ENCODE peak calls at places on chromosomes 6 and 20, in four cellular contexts. K is tibial nerve, T is upper lobe of right lung, P is sigmoid colon. W is an unnamed sample. For H3K27me3, the result is how much of the 10 kb centered on the place peaks cover.

GRCh38 chr6:47690209-47690608 is 8.2 kb upstream of the ADGRF4 start:
- DNase-seq in K (no peak), T (no peak), P (no peak), W (no peak)

GRCh38 chr6:110296151-110297028 is 61.8 kb downstream of the METTL24 start:
- DNase-seq in K (no peak), T (no peak), P (no peak), W (no peak)

GRCh38 chr6:17484201-17484606 is 90.8 kb downstream of the CAP2 start:
- DNase-seq in K (no peak), T (no peak), P (no peak), W (no peak)

GRCh38 chr6:152984387-152984872 is 1.6 kb upstream of the FBXO5 start:
- DNase-seq in K (no peak), T (no peak), P (no peak), W (peak)

GRCh38 chr6:154039231-154039842 is at the start of gene OPRM1:
- DNase-seq in K (no peak), T (peak), P (peak), W (peak)

GRCh38 chr6:112337209-112337638 is 9.9 kb upstream of the RFPL4B start:
- DNase-seq in K (peak), T (no peak), P (peak), W (peak)

GRCh38 chr20:51584116-51584515 is 41.6 kb upstream of the NFATC2 start:
- DNase-seq in K (no peak), T (no peak), P (no peak), W (no peak)

GRCh38 chr6:161393839-161394364 is 120.0 kb upstream of the AGPAT4 start:
- DNase-seq in K (peak), T (no peak), P (no peak), W (peak)

GRCh38 chr6:64254558-64254957 is 619.0 kb downstream of the PHF3 start:
- DNase-seq in K (no peak), T (no peak), P (no peak), W (peak)

GRCh38 chr6:49082611-49083010 is 380.4 kb downstream of the MMUT start:
- DNase-seq in K (no peak), T (no peak), P (no peak), W (peak)

GRCh38 chr6:168756009-168756634 is 315.1 kb downstream of the SMOC2 start:
- DNase-seq in K (no peak), T (no peak), P (no peak), W (no peak)

GRCh38 chr6:69706724-69707123 is 90.1 kb downstream of the LMBRD1 start:
- DNase-seq in K (no peak), T (no peak), P (no peak), W (no peak)

GRCh38 chr6:13689511-13690256 is 22.0 kb downstream of the RANBP9 start:
- DNase-seq in K (no peak), T (no peak), P (no peak), W (no peak)

GRCh38 chr6:148074735-148075134 is 267.9 kb upstream of the SASH1 start:
- DNase-seq in K (no peak), T (no peak), P (no peak), W (peak)

GRCh38 chr20:40714109-40714508 is 25.1 kb upstream of the MAFB start:
- DNase-seq in K (no peak), T (no peak), P (no peak), W (no peak)

GRCh38 chr6:137820425-137820824 is 46.6 kb upstream of the TNFAIP3 start:
- DNase-seq in K (no peak), T (no peak), P (no peak), W (no peak)

GRCh38 chr6:25629202-25629584 is 22.8 kb upstream of the SCGN start:
- DNase-seq in K (no peak), T (no peak), P (no peak), W (no peak)

GRCh38 chr6:13787146-13787545 is 27.2 kb downstream of the MCUR1 start:
- DNase-seq in K (no peak), T (no peak), P (no peak), W (no peak)

GRCh38 chr20:39700527-39700926 is 738.4 kb downstream of the DHX35 start:
- DNase-seq in K (no peak), T (no peak), P (no peak), W (no peak)

GRCh38 chr6:13924949-13925881 is at the start of gene RNF182:
- DNase-seq in K (no peak), T (no peak), P (no peak), W (no peak)

GRCh38 chr20:53064935-53065334 is 92.8 kb downstream of the TSHZ2 start:
- DNase-seq in K (no peak), T (no peak), P (no peak), W (no peak)

GRCh38 chr20:8242827-8243764 is 111.0 kb downstream of the PLCB1 start:
- DNase-seq in K (no peak), T (no peak), P (no peak), W (no peak)

GRCh38 chr6:16388488-16388887 is 150.1 kb downstream of the GMPR start:
- DNase-seq in K (no peak), T (no peak), P (no peak), W (no peak)

GRCh38 chr6:100230976-100231316 is 233.8 kb downstream of the SIM1 start:
- DNase-seq in K (no peak), T (no peak), P (no peak), W (peak)

GRCh38 chr6:1604347-1604990 is 5.2 kb upstream of the FOXC1 start:
- DNase-seq in K (no peak), T (peak), P (peak), W (no peak)

GRCh38 chr6:50520862-50521261 is 192.5 kb upstream of the TFAP2D start:
- DNase-seq in K (no peak), T (no peak), P (no peak), W (no peak)

GRCh38 chr6:166910601-166911000 is 45.7 kb downstream of the RNASET2 start:
- DNase-seq in K (no peak), T (no peak), P (no peak), W (no peak)

GRCh38 chr6:138005846-138006245 is 101.4 kb downstream of the PERP start:
- DNase-seq in K (no peak), T (no peak), P (no peak), W (no peak)

GRCh38 chr20:32546918-32547752 is 38.0 kb downstream of the NOL4L start:
- DNase-seq in K (no peak), T (no peak), P (no peak), W (no peak)

GRCh38 chr6:160256445-160256844 is 2.2 kb downstream of the SLC22A2 start:
- DNase-seq in K (no peak), T (no peak), P (no peak), W (peak)

DNA sequence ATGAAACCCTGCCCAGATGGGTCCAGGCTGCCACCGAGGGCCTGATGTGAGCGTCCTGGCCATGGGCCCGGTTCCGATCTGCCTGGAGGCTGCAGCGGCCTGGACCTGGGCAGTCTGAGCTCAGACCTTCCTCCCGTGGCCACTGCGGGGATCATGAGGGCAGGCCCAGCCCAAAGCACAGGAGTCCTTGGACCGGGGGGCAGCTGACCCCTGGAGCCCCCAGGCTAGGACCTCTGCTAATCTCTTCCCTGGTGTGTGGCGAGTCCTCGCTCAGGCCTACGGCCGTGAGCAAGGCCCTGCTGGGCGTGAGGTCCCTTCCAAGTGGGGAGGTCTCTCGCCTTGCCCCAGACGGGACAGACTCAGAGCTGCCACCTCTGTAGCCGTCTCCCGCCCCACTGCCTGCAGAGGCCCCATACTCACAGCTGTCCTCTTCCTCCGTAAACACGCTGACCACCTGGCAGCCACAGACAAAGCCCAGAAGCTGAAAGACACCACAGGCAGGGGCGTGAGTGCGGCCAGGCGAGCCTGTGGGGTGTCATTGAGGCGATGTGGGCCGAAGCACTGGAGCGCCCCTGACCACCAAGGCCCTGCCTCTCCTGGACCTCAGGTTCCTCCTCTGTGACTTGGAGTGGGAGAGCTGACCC is 8.0 kb downstream of the BIRC7 start:
- DNase-seq in K (no peak), T (no peak), P (no peak), W (no peak)
- H3K27me3 ChIP-seq in K (under half), T (under half), P (under half), W (under half)

GRCh38 chr6:30816791-30817739 is 67.3 kb upstream of the DDR1 start:
- DNase-seq in K (no peak), T (no peak), P (no peak), W (no peak)

GRCh38 chr6:30818426-30818841 is 65.9 kb upstream of the DDR1 start:
- DNase-seq in K (no peak), T (no peak), P (no peak), W (peak)

GRCh38 chr6:30820196-30820595 is 64.1 kb upstream of the DDR1 start:
- DNase-seq in K (peak), T (no peak), P (no peak), W (peak)

GRCh38 chr6:30821862-30822784 is 62.2 kb upstream of the DDR1 start:
- DNase-seq in K (peak), T (no peak), P (no peak), W (peak)

DNA sequence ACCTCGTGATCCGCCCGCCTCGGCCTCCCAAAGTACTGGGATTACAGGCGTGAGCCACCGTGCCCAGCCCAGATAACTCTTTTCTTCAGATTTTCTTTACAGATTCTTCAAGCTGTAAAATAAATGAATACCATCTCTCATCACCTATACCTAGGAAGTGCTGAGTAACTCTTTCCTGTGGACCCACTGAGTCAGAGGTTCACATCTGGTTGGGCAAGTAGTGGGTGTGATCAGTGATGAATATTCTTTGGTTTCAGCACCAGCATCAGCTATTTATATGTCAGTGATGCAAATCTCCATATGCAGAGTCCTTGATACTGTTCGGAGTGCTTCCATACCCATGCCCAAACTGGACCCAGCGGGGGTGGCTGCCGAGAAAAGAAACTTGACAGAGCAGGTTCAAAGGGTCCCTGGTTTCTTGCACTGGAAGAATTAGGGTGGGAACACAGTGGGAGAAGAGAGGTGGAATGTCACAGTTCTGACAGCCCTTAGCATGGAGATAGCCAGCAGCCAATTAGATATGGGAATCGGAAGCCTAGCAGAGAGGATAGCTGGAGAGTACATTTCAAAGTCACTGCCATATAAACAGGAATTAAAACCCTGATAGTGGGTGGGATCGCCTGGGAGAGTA is 64.9 kb upstream of the DDR1 start:
- DNase-seq in K (no peak), T (no peak), P (no peak), W (peak)
- H3K27ac ChIP-seq in K (no peak), T (no peak), P (no peak), W (peak)

GRCh38 chr6:34142599-34142998 is 3.3 kb downstream of the GRM4 start:
- DNase-seq in K (no peak), T (no peak), P (no peak), W (no peak)

GRCh38 chr6:34138191-34138590 is 7.7 kb downstream of the GRM4 start:
- DNase-seq in K (no peak), T (no peak), P (no peak), W (no peak)

GRCh38 chr6:34138924-34139323 is 7.0 kb downstream of the GRM4 start:
- DNase-seq in K (no peak), T (no peak), P (no peak), W (no peak)

GRCh38 chr6:34142046-34142445 is 3.8 kb downstream of the GRM4 start:
- DNase-seq in K (no peak), T (no peak), P (no peak), W (no peak)

DNA sequence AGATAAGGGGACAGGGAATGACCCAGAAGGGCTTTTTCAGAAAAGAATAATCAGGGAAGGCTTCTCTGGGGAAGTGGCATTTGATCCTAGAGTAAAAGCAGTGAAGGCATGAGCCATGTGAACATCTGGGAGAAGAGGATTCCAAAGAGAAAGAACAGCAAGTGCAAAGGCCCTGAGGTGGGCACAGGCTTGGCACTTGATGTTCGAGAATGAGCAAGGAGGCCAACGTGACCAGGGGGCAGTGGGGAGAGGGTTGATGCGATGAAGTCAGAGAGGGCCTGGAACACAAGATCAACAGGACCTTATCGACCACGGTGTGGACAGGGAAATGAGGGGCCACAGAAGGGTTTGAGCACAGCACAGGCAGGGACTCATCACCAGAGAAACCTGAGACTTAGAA is 5.8 kb downstream of the GRM4 start:
- DNase-seq in K (no peak), T (no peak), P (no peak), W (no peak)
- H3K27me3 ChIP-seq in K (under half), T (half or more), P (half or more), W (half or more)

DNA sequence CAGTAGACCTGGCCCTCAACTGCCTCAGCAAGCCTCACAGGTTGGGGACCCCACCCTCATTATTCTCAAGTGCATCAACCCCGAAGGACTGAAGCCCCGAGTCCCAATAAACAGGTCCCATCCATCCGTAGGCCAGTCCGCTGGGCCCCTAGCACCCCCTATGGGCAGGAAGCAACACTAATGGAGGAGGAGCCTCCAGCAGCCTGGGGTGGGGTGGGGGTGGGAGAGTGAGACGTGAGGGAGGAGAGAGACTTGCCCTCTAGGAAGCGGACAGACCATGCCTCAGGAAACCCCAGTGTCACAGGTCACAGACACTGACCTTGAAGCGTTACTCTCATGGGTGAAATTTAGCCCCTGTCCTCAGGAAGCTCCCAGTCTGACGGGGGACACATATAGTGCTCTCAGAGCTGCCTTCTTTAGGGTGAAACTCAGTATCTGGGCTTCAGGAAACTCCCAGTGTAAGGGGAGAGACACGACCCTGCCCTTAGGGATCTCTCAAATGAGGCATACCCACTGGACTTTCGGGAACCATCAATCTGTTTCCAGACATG is 125.9 kb downstream of the MRPL14 start:
- DNase-seq in K (no peak), T (peak), P (no peak), W (no peak)
- H3K27ac ChIP-seq in K (no peak), T (peak), P (no peak), W (peak)

DNA sequence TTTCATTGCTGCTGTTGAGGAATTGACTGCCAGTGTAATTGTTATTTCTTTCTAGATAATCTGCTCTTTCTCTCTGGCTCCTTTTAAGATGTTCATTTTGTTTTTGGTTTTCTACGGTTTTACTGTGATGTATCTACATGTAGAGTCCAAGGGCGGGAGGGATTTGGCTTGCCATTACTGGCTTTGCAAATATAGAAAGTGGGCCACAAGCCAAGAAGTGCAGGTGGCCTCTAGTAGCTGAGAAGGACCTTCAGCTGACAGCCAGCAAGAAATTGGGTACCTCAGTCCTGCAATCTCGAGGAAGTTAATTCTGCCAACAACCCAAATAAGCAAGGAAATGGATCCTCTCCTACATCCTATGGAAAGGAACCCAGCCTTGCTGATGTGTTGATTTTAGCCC is 42.8 kb upstream of the GLP1R start:
- DNase-seq in K (no peak), T (no peak), P (no peak), W (no peak)
- H3K27me3 ChIP-seq in K (under half), T (under half), P (under half), W (under half)

DNA sequence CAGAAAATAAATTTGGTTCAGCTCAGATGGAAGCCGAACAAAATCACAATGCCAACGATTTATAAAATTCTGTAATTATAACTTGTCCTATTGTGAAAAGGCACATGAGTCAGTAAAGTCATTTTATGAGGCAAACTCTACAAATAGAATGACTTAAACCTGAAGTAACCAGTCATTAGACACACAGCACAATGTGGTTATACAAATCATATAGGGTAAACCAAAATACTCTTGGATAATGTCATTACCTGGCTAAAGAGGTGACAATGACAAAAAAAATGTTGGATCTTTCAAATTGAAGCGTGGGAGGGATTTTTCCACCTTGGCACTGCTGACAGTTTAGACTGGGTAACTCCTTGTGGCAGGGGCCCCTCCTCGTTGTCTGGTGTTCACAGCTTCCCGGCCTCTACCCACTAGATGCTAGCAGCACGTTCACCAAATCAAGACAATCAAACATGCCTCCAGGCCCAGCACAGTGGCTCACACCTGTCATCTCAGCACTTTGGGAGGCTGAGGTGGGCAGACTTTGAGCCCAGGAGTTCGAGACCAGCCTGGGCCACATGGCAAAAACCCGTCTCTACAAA is 5.0 kb downstream of the ANKRD60 start:
- DNase-seq in K (no peak), T (no peak), P (peak), W (no peak)
- H3K27ac ChIP-seq in K (no peak), T (no peak), P (no peak), W (no peak)

GRCh38 chr6:104955491-104955890 is 1.4 kb upstream of the LIN28B start:
- DNase-seq in K (no peak), T (no peak), P (no peak), W (no peak)
- H3K27me3 ChIP-seq in K (under half), T (half or more), P (half or more), W (half or more)

GRCh38 chr20:21162631-21163030 is 36.7 kb downstream of the KIZ start:
- DNase-seq in K (no peak), T (no peak), P (no peak), W (peak)
- H3K27ac ChIP-seq in K (no peak), T (no peak), P (no peak), W (peak)